ENCODE peak calls at places on chromosome 11, in nine cellular contexts. C is neural progenitor cell, M is body of pancreas, D is tibial artery, A is GM13976, L is kidney, N is fibroblast of mammary gland, H is HL-60, R is PC-3. X is an unnamed sample.

GRCh38 chr11:86099727-86100320 is 30.9 kb upstream of the PICALM start:
- DNase-seq in D (no peak), A (no peak), C (no peak), L (no peak), R (peak; percentile 82), N (peak; percentile 92), M (no peak), H (no peak), X (no peak)

GRCh38 chr11:45079943-45080719 is 66.3 kb upstream of the PRDM11 start:
- DNase-seq in N (no peak), H (peak; percentile 87), A (peak; percentile 63), C (no peak), R (no peak), D (no peak), L (peak; percentile 63), M (peak; percentile 42), X (no peak)

GRCh38 chr11:479311-479710 is 27.7 kb downstream of the RNH1 start:
- DNase-seq in L (no peak), D (no peak), C (no peak), M (no peak), A (no peak), R (no peak), N (no peak), H (no peak), X (no peak)

GRCh38 chr11:35600439-35600838 is 17.8 kb upstream of the FJX1 start:
- DNase-seq in H (no peak), D (no peak), A (no peak), R (no peak), M (no peak), L (no peak), N (peak; percentile 67), C (no peak), X (no peak)

GRCh38 chr11:122808494-122808893 is 29.8 kb upstream of the CRTAM start:
- DNase-seq in D (no peak), A (peak; percentile 60), M (peak; percentile 22), R (no peak), L (no peak), H (peak; percentile 59), N (peak; percentile 80), C (no peak), X (no peak)

GRCh38 chr11:844693-845644 is 2.3 kb downstream of the TSPAN4 start:
- DNase-seq in L (peak; percentile 98), C (peak; percentile 83), A (peak; percentile 77), N (peak; percentile 94), M (peak; percentile 92), R (peak; percentile 74), H (no peak), D (peak; percentile 96), X (no peak)

GRCh38 chr11:69468911-69469885 is 12.3 kb upstream of the LINC01488 start:
- DNase-seq in C (no peak), N (no peak), A (no peak), L (peak; percentile 47), M (no peak), H (no peak), D (no peak), R (no peak), X (peak; percentile 48)

GRCh38 chr11:27660171-27660570 is 40.1 kb downstream of the BDNF start:
- DNase-seq in A (no peak), C (no peak), M (no peak), R (no peak), H (no peak), D (no peak), L (no peak), N (no peak), X (no peak)

GRCh38 chr11:111245425-111245824 is at the start of gene POU2AF2:
- DNase-seq in D (no peak), H (no peak), N (no peak), R (no peak), M (no peak), L (no peak), A (no peak), C (no peak), X (no peak)

GRCh38 chr11:95991101-95991500 is 67.2 kb upstream of the MTMR2 start:
- DNase-seq in M (no peak), C (no peak), H (no peak), N (no peak), A (no peak), R (peak; percentile 67), D (no peak), L (no peak), X (no peak)

GRCh38 chr11:44110231-44110679 is 14.8 kb downstream of the EXT2 start:
- DNase-seq in A (peak; percentile 57), C (peak; percentile 64), L (no peak), R (peak; percentile 66), H (peak; percentile 53), D (peak; percentile 49), M (peak; percentile 54), N (peak; percentile 55), X (no peak)

GRCh38 chr11:60785806-60786361 is 751 bp downstream of the MS4A10 start:
- DNase-seq in A (no peak), M (no peak), L (peak; percentile 54), N (peak; percentile 66), H (no peak), R (no peak), C (no peak), D (no peak), X (peak; percentile 37)

GRCh38 chr11:18700375-18700774 is 1.8 kb downstream of the TMEM86A start:
- DNase-seq in C (no peak), H (no peak), M (no peak), R (peak; percentile 33), D (no peak), A (no peak), N (no peak), L (peak; percentile 76), X (no peak)

GRCh38 chr11:60939828-60940227 is 12.1 kb downstream of the SLC15A3 start:
- DNase-seq in R (no peak), H (no peak), N (no peak), A (no peak), C (no peak), M (no peak), D (no peak), L (no peak), X (no peak)

GRCh38 chr11:132186699-132187098 is 816.3 kb downstream of the NTM start:
- DNase-seq in L (no peak), H (no peak), M (no peak), A (no peak), D (no peak), R (no peak), N (no peak), C (peak; percentile 23), X (no peak)

GRCh38 chr11:132187814-132188213 is 817.4 kb downstream of the NTM start:
- DNase-seq in C (no peak), A (no peak), L (no peak), R (no peak), H (no peak), N (no peak), M (no peak), D (no peak), X (no peak)

GRCh38 chr11:132186193-132186592 is 815.8 kb downstream of the NTM start:
- DNase-seq in A (no peak), C (no peak), N (no peak), L (no peak), R (no peak), D (no peak), H (no peak), M (no peak), X (no peak)

GRCh38 chr11:132184079-132184478 is 813.7 kb downstream of the NTM start:
- DNase-seq in D (no peak), C (no peak), A (no peak), H (no peak), N (no peak), L (no peak), R (no peak), M (no peak), X (no peak)

DNA sequence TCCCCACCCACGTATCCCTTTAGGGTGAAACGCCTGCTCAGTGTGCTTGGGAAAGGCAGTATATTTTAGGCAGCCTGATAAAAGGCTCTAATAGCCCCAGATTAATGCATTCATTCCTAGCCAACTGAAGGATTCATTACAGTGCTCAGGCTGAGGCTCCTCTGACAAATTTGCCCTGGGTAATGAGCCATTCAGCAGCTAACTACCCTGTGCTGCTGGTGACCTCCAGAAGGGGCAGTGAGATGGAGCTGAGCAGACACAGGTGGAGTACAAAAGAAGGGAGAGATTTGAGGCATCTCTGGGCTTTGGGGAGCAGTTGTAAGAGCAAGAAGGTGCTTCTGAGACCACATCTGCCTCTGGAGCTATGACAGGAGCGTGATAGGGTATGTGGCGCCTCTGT is 817.0 kb downstream of the NTM start:
- DNase-seq in M (no peak), L (no peak), A (no peak), D (no peak), N (no peak), H (no peak), C (no peak), R (no peak), X (no peak)
- TF ChIP-seq CTCF in M (no peak), L (no peak), A (no peak), D (no peak), N (no peak), H (no peak), C (no peak), R (no peak), X (no peak)

GRCh38 chr11:113159967-113160621 is 154.3 kb upstream of the TTC12 start:
- DNase-seq in A (no peak), H (no peak), M (peak; percentile 14), R (no peak), D (peak; percentile 54), C (peak; percentile 39), L (no peak), N (no peak), X (no peak)

GRCh38 chr11:113163291-113164030 is 150.9 kb upstream of the TTC12 start:
- DNase-seq in H (no peak), C (no peak), A (no peak), M (peak; percentile 33), N (peak; percentile 73), L (peak; percentile 80), D (peak; percentile 35), R (no peak), X (no peak)

GRCh38 chr11:113160652-113161051 is 153.7 kb upstream of the TTC12 start:
- DNase-seq in C (no peak), D (no peak), H (no peak), R (no peak), N (no peak), M (no peak), L (no peak), A (no peak), X (no peak)

GRCh38 chr11:113161671-113162589 is 152.5 kb upstream of the TTC12 start:
- DNase-seq in L (no peak), M (peak; percentile 41), R (no peak), N (no peak), A (no peak), C (no peak), H (no peak), D (peak; percentile 33), X (no peak)

GRCh38 chr11:113162590-113162961 is 151.8 kb upstream of the TTC12 start:
- DNase-seq in H (no peak), A (no peak), N (no peak), M (no peak), L (no peak), R (no peak), C (no peak), D (peak; percentile 59), X (no peak)
- TF ChIP-seq CTCF in H (no peak), A (no peak), N (no peak), M (no peak), L (no peak), R (peak; percentile 19), C (peak; percentile 32), D (peak; percentile 29), X (no peak)

GRCh38 chr11:120929664-120930154 is 94.2 kb upstream of the TBCEL start:
- DNase-seq in L (no peak), N (peak; percentile 38), A (peak; percentile 81), M (peak; percentile 20), H (peak; percentile 54), D (no peak), C (peak; percentile 90), R (peak; percentile 50), X (no peak)
- TF ChIP-seq CTCF in L (peak; percentile 32), N (peak; percentile 59), A (peak; percentile 56), M (peak; percentile 22), H (peak; percentile 50), D (no peak), C (peak; percentile 68), R (peak; percentile 92), X (peak; percentile 75)

GRCh38 chr11:128981254-128981653 is 38.6 kb upstream of the TP53AIP1 start:
- DNase-seq in M (no peak), N (no peak), C (no peak), R (peak; percentile 87), A (no peak), L (no peak), D (no peak), H (no peak), X (no peak)
- TF ChIP-seq CTCF in M (no peak), N (no peak), C (no peak), R (no peak), A (no peak), L (no peak), D (no peak), H (no peak), X (no peak)